ENCODE peak calls at places on chromosomes 16 and 17, in four cellular contexts. I, D, F and G are unnamed samples.

GRCh38 chr16:56068314-56068713 is 123.0 kb upstream of the GNAO1 start:
- DNase-seq in F (no peak), I (no peak), D (no peak), G (no peak)

GRCh38 chr16:52050418-52050817 is 496.5 kb downstream of the TOX3 start:
- DNase-seq in F (no peak), D (no peak), I (no peak), G (no peak)

GRCh38 chr16:90077757-90078593 is 844 bp upstream of the PRDM7 start:
- DNase-seq in F (peak), I (peak), D (peak), G (peak)

GRCh38 chr16:80198995-80199299 is 341.8 kb upstream of the DYNLRB2 start:
- DNase-seq in I (no peak), F (no peak), D (no peak), G (no peak)

GRCh38 chr17:44997733-44998520 is 29.8 kb upstream of the C1QL1 start:
- DNase-seq in F (peak), I (no peak), D (no peak), G (no peak)

GRCh38 chr16:73047536-73048291 is at the start of gene ZFHX3:
- DNase-seq in D (no peak), F (peak), I (no peak), G (peak)

GRCh38 chr16:89952049-89952448 is 3.5 kb downstream of the DEF8 start:
- DNase-seq in I (no peak), F (no peak), D (no peak), G (no peak)

GRCh38 chr16:50643192-50643591 is 37.9 kb downstream of the SNX20 start:
- DNase-seq in D (no peak), I (no peak), F (no peak), G (no peak)

GRCh38 chr16:30358990-30359870 is 4.1 kb upstream of the CD2BP2 start:
- DNase-seq in I (no peak), F (no peak), D (no peak), G (no peak)

GRCh38 chr16:14509055-14509454 is 121.0 kb downstream of the PARN start:
- DNase-seq in D (no peak), I (no peak), F (peak), G (no peak)

GRCh38 chr16:8607214-8607613 is 14.3 kb upstream of the METTL22 start:
- DNase-seq in F (no peak), I (no peak), D (no peak), G (no peak)

GRCh38 chr17:63433746-63434591 is 12.1 kb downstream of the CYB561 start:
- DNase-seq in I (no peak), D (peak), F (peak), G (no peak)

GRCh38 chr17:8147141-8147804 is 4.9 kb downstream of the PER1 start:
- DNase-seq in D (no peak), I (no peak), F (no peak), G (no peak)

GRCh38 chr17:28575126-28575795 is 1.4 kb downstream of the ALDOC start:
- DNase-seq in D (no peak), F (no peak), I (no peak), G (no peak)